ENCODE peak calls at places on chromosomes 4 and X, in eight cellular contexts. D is GM13976, Q is iris pigment epithelial cell, T is psoas muscle, U is HCT116, N is activated T-cell treated with anti-CD3 and anti-CD28 coated beads for 24 hours, E is HS-5, K is HEK293T. J is an unnamed sample.

GRCh38 chr4:95181446-95182306 is 367.1 kb downstream of the UNC5C start:
- DNase-seq in D (no peak), Q (peak), T (no peak), U (no peak), N (no peak), E (no peak), K (no peak), J (no peak)

GRCh38 chr4:129145222-129145730 is 49.3 kb downstream of the C4orf33 start:
- DNase-seq in D (no peak), Q (no peak), T (no peak), U (no peak), N (no peak), E (no peak), K (no peak), J (no peak)

GRCh38 chr4:15913631-15913970 is 24.9 kb downstream of the FGFBP1 start:
- DNase-seq in D (no peak), Q (peak), T (no peak), U (peak), N (no peak), E (peak), K (no peak), J (no peak)

GRCh38 chrX:2823795-2824386 is 4.8 kb upstream of the GYG2 start:
- DNase-seq in D (no peak), Q (no peak), T (no peak), U (no peak), N (no peak), E (no peak), K (no peak), J (no peak)

GRCh38 chr4:39151120-39151713 is 31.1 kb upstream of the WDR19 start:
- DNase-seq in D (no peak), Q (peak), T (no peak), U (no peak), N (no peak), E (no peak), K (no peak), J (no peak)

GRCh38 chrX:132331000-132331399 is 111.8 kb upstream of the RAP2C start:
- DNase-seq in D (no peak), Q (no peak), T (no peak), U (no peak), N (no peak), E (no peak), K (no peak), J (no peak)

GRCh38 chr4:7892212-7893019 is 47.2 kb downstream of the AFAP1 start:
- DNase-seq in D (no peak), Q (peak), T (no peak), U (no peak), N (no peak), E (peak), K (no peak), J (no peak)

GRCh38 chrX:13483773-13484172 is 85.6 kb upstream of the EGFL6 start:
- DNase-seq in D (no peak), Q (no peak), T (no peak), U (no peak), N (no peak), E (no peak), K (no peak), J (no peak)

GRCh38 chr4:141609243-141609642 is 27.1 kb upstream of the IL15 start:
- DNase-seq in D (no peak), Q (no peak), T (no peak), U (no peak), N (no peak), E (no peak), K (no peak), J (no peak)

GRCh38 chr4:11687727-11688126 is 259.0 kb upstream of the HS3ST1 start:
- DNase-seq in D (no peak), Q (no peak), T (no peak), U (no peak), N (no peak), E (no peak), K (no peak), J (no peak)

GRCh38 chrX:133402830-133403625 is 12.3 kb downstream of the GPC4 start:
- DNase-seq in D (no peak), Q (no peak), T (no peak), U (no peak), N (no peak), E (no peak), K (no peak), J (no peak)

GRCh38 chrX:154411322-154411980 is at the start of gene TAFAZZIN:
- DNase-seq in D (peak), Q (peak), T (peak), U (no peak), N (peak), E (no peak), K (peak), J (peak)

GRCh38 chrX:49002091-49002935 is at the start of gene GRIPAP1:
- DNase-seq in D (peak), Q (peak), T (peak), U (peak), N (peak), E (peak), K (peak), J (peak)

GRCh38 chr4:175641053-175641452 is 171.0 kb downstream of the GPM6A start:
- DNase-seq in D (no peak), Q (no peak), T (no peak), U (no peak), N (no peak), E (no peak), K (no peak), J (no peak)

GRCh38 chr4:156749791-156750403 is 221.7 kb downstream of the PDGFC start:
- DNase-seq in D (no peak), Q (peak), T (no peak), U (no peak), N (no peak), E (no peak), K (no peak), J (no peak)

GRCh38 chr4:47530801-47531200 is 45.7 kb downstream of the ATP10D start:
- DNase-seq in D (no peak), Q (no peak), T (no peak), U (no peak), N (no peak), E (no peak), K (no peak), J (no peak)

GRCh38 chr4:244471-244870 is 60.8 kb downstream of the ZNF732 start:
- DNase-seq in D (peak), Q (no peak), T (no peak), U (peak), N (peak), E (no peak), K (peak), J (peak)

GRCh38 chr4:142567199-142567598 is 278.9 kb downstream of the INPP4B start:
- DNase-seq in D (no peak), Q (no peak), T (no peak), U (peak), N (peak), E (no peak), K (peak), J (peak)

GRCh38 chrX:109992203-109992602 is 10.7 kb upstream of the TMEM164 start:
- DNase-seq in D (no peak), Q (no peak), T (no peak), U (no peak), N (no peak), E (no peak), K (no peak), J (no peak)

GRCh38 chr4:110003401-110004187 is 90.9 kb downstream of the EGF start:
- DNase-seq in D (no peak), Q (no peak), T (no peak), U (no peak), N (no peak), E (no peak), K (no peak), J (no peak)

GRCh38 chrX:39158801-39159657 is 357.8 kb downstream of the MID1IP1 start:
- DNase-seq in D (no peak), Q (peak), T (no peak), U (no peak), N (no peak), E (no peak), K (no peak), J (no peak)